ENCODE peak calls at places on chromosomes 2 and 18, in nine cellular contexts. W, B, J, G, T, U, F, Z and E are unnamed samples.

GRCh38 chr18:62999392-62999791 is 284.1 kb downstream of the PHLPP1 start:
- DNase-seq in W (no peak), B (no peak), J (no peak), G (peak; percentile 81), T (no peak), U (peak; percentile 6), F (peak; percentile 73), Z (no peak), E (peak; percentile 97)

GRCh38 chr18:3429121-3429520 is 20.9 kb upstream of the TGIF1 start:
- DNase-seq in W (no peak), B (no peak), J (no peak), G (no peak), T (no peak), U (no peak), F (no peak), Z (no peak), E (no peak)

GRCh38 chr2:214810670-214811069 is 1.2 kb upstream of the BARD1 start:
- DNase-seq in W (no peak), B (no peak), J (no peak), G (peak; percentile 46), T (no peak), U (no peak), F (no peak), Z (no peak), E (no peak)

GRCh38 chr18:36296591-36297418 is 708 bp upstream of the FHOD3 start:
- DNase-seq in W (no peak), B (no peak), J (no peak), G (peak; percentile 89), T (peak; percentile 40), U (peak; percentile 64), F (peak; percentile 77), Z (no peak), E (peak; percentile 63)

GRCh38 chr2:23711979-23712755 is 214.8 kb downstream of the ATAD2B start:
- DNase-seq in W (no peak), B (no peak), J (no peak), G (no peak), T (no peak), U (peak; percentile 75), F (peak; percentile 54), Z (no peak), E (no peak)

GRCh38 chr2:82339805-82340204 is 2035.3 kb upstream of the LRRTM1 start:
- DNase-seq in W (no peak), B (no peak), J (no peak), G (no peak), T (no peak), U (no peak), F (no peak), Z (no peak), E (no peak)

GRCh38 chr2:241734467-241735208 is at the start of gene D2HGDH:
- DNase-seq in W (no peak), B (peak; percentile 90), J (peak; percentile 70), G (peak; percentile 97), T (peak; percentile 47), U (peak; percentile 73), F (peak; percentile 41), Z (peak; percentile 97), E (peak; percentile 84)

GRCh38 chr18:6868033-6868432 is 138.5 kb downstream of the ARHGAP28 start:
- DNase-seq in W (no peak), B (no peak), J (no peak), G (no peak), T (no peak), U (no peak), F (no peak), Z (no peak), E (no peak)

GRCh38 chr2:181675241-181675640 is 5.1 kb downstream of the NEUROD1 start:
- DNase-seq in W (no peak), B (no peak), J (no peak), G (no peak), T (no peak), U (no peak), F (no peak), Z (no peak), E (no peak)

GRCh38 chr2:181670632-181671031 is 9.7 kb downstream of the NEUROD1 start:
- DNase-seq in W (no peak), B (no peak), J (no peak), G (no peak), T (no peak), U (no peak), F (no peak), Z (no peak), E (no peak)

GRCh38 chr2:181674466-181674865 is 5.9 kb downstream of the NEUROD1 start:
- DNase-seq in W (no peak), B (no peak), J (no peak), G (no peak), T (no peak), U (no peak), F (no peak), Z (no peak), E (no peak)

GRCh38 chr2:181673178-181673577 is 7.1 kb downstream of the NEUROD1 start:
- DNase-seq in W (no peak), B (no peak), J (no peak), G (no peak), T (no peak), U (no peak), F (no peak), Z (no peak), E (no peak)

DNA sequence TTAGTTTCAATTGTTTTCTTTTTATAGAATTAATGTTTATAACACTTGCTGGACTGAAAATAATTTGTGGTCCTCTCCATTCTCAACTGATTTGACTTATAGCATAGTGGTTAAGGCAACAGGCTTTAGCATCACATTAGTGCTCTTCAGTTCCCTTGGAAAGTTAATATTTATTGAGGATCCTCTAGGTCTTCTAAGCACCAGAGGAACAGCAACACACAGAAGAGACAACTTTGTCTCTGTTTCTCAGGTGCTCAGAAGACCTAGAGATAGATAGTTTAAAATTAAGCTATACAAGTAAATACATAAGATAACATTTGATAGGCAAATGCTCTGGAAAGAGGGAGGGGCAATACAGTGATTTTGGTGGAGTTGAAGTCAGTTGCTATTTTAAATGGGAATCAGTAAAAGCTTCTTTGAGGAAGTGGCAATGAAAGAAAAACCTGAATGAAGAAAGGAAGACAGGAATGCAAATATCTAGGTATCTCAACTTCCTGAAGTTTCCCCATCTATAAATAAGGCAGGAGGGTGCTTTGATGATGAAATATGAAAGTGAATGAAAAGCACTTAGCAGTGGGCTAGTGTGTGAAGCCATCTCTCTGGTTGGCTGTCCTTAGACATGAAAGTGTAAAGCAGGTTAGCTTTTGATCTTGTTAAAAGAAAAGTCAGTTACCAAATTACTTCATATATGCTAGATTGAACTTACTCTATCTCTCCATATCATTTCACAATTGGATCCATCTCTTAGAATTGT is 7.9 kb downstream of the NEUROD1 start:
- DNase-seq in W (no peak), B (no peak), J (no peak), G (no peak), T (no peak), U (no peak), F (no peak), Z (no peak), E (no peak)
- H3K4me3 ChIP-seq in W (no peak overlapping the region), B (no peak overlapping the region), J (no peak overlapping the region), G (no peak overlapping the region), T (no peak overlapping the region), U (no peak overlapping the region), F (no peak overlapping the region), Z (no peak overlapping the region), E (no peak overlapping the region)

GRCh38 chr2:10800163-10800562 is 12.4 kb downstream of the PDIA6 start:
- DNase-seq in W (no peak), B (no peak), J (no peak), G (no peak), T (no peak), U (no peak), F (no peak), Z (no peak), E (no peak)

GRCh38 chr2:10794891-10795290 is 17.7 kb downstream of the PDIA6 start:
- DNase-seq in W (no peak), B (no peak), J (no peak), G (no peak), T (no peak), U (no peak), F (no peak), Z (no peak), E (no peak)

GRCh38 chr2:10798783-10799182 is 13.8 kb downstream of the PDIA6 start:
- DNase-seq in W (no peak), B (no peak), J (no peak), G (no peak), T (no peak), U (no peak), F (no peak), Z (no peak), E (no peak)

GRCh38 chr2:10795508-10796046 is 17.0 kb downstream of the PDIA6 start:
- DNase-seq in W (no peak), B (no peak), J (no peak), G (no peak), T (no peak), U (no peak), F (no peak), Z (no peak), E (no peak)

DNA sequence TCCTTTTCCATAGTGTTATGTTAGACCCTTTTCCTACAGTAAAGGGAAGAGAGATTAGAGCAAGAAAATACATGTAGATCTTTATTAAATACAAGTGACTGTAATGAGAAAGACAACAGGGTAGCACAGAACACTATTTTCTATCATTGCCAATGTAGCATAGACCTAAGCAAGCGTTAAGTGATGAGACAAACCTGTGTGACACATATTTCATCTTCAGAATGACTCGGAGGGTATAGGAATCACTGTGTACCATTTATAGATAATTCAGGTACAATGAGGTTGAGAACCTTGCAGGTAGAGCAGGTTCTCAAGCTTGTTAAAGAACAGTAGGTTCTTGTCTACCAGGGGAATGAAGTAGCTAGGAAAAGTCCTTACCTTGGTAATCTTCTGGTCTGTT is 15.9 kb downstream of the PDIA6 start:
- DNase-seq in W (no peak), B (no peak), J (no peak), G (no peak), T (no peak), U (no peak), F (no peak), Z (no peak), E (no peak)
- H3K36me3 ChIP-seq in W (peaks cover 4% of the 10 kb centered on the region), B (peaks cover 92% of the 10 kb centered on the region), J (peaks cover 19% of the 10 kb centered on the region), G (peaks cover 48% of the 10 kb centered on the region), T (peaks cover 36% of the 10 kb centered on the region), U (peaks cover 57% of the 10 kb centered on the region), F (peaks cover 67% of the 10 kb centered on the region), Z (peaks cover 61% of the 10 kb centered on the region), E (peaks cover 83% of the 10 kb centered on the region)

GRCh38 chr2:187995556-187995955 is 296.1 kb upstream of the GULP1 start:
- DNase-seq in W (no peak), B (no peak), J (no peak), G (no peak), T (no peak), U (no peak), F (no peak), Z (no peak), E (no peak)

GRCh38 chr2:187994464-187995331 is 297.0 kb upstream of the GULP1 start:
- DNase-seq in W (no peak), B (no peak), J (no peak), G (peak; percentile 47), T (no peak), U (peak; percentile 32), F (peak; percentile 10), Z (no peak), E (peak; percentile 5)

GRCh38 chr2:187996630-187997029 is 295.0 kb upstream of the GULP1 start:
- DNase-seq in W (no peak), B (no peak), J (no peak), G (no peak), T (no peak), U (no peak), F (no peak), Z (no peak), E (no peak)

GRCh38 chr2:187991389-187991788 is 300.3 kb upstream of the GULP1 start:
- DNase-seq in W (no peak), B (no peak), J (no peak), G (peak; percentile 3), T (no peak), U (no peak), F (no peak), Z (no peak), E (no peak)

DNA sequence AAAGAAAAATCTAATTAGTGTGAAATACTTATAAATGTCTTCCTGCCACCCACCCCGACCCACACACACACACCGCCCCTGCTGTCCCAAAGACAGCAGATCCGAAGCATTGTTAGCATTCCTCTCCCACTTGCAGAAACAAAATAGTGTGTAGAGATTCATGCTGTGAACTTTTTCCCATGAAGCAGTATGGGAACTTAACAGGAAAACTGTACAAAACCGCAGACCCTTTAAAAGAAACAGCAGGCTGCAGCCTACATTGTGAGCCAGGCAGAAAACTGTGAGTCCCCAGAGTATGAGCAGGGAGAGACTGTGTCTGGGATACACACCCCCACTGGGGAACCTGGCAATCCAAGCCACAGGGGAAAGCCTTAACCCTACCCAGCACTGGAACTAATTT is 298.2 kb upstream of the GULP1 start:
- DNase-seq in W (no peak), B (no peak), J (no peak), G (no peak), T (no peak), U (peak; percentile 68), F (peak; percentile 58), Z (no peak), E (no peak)
- H3K4me3 ChIP-seq in W (no peak overlapping the region), B (no peak overlapping the region), J (no peak overlapping the region), G (no peak overlapping the region), T (no peak overlapping the region), U (no peak overlapping the region), F (no peak overlapping the region), Z (no peak overlapping the region), E (no peak overlapping the region)

GRCh38 chr18:8816233-8816632 is 110.9 kb downstream of the MTCL1 start:
- DNase-seq in W (no peak), B (no peak), J (no peak), G (no peak), T (no peak), U (peak; percentile 23), F (peak; percentile 77), Z (no peak), E (no peak)

GRCh38 chr18:8813621-8814020 is 108.3 kb downstream of the MTCL1 start:
- DNase-seq in W (no peak), B (no peak), J (no peak), G (peak; percentile 39), T (no peak), U (no peak), F (peak; percentile 74), Z (no peak), E (no peak)

GRCh38 chr18:8816805-8817204 is 111.4 kb downstream of the MTCL1 start:
- DNase-seq in W (no peak), B (no peak), J (no peak), G (peak; percentile 66), T (no peak), U (peak; percentile 73), F (peak; percentile 93), Z (no peak), E (no peak)

GRCh38 chr18:8812631-8813030 is 107.3 kb downstream of the MTCL1 start:
- DNase-seq in W (no peak), B (no peak), J (no peak), G (peak; percentile 50), T (no peak), U (no peak), F (peak; percentile 77), Z (no peak), E (no peak)

DNA sequence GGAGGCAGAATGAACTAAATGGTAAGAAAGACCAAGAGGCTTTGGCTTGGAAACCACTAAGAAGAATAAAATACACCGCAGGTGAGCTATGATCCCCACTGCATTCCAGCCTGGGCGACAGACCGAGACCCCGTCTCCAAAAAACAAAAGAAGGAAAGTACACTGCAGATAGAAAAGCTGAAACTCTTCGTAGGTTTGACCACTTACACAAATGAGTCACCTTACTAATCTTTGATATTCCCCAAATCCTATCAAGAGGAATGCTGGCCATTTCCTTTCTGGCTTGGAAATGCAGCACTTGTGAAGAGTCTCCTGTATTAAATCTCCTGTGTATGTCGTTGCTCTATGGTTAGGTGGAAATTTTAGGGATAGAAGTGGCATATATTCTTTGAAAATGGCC is 108.8 kb downstream of the MTCL1 start:
- DNase-seq in W (peak; percentile 38), B (no peak), J (no peak), G (peak; percentile 39), T (no peak), U (peak; percentile 33), F (peak; percentile 92), Z (no peak), E (no peak)
- H3K36me3 ChIP-seq in W (peaks cover 1% of the 10 kb centered on the region), B (peaks cover 92% of the 10 kb centered on the region), J (no peaks in the 10 kb centered on the region), G (peaks cover 35% of the 10 kb centered on the region), T (peaks cover 8% of the 10 kb centered on the region), U (peaks cover 49% of the 10 kb centered on the region), F (peaks cover 27% of the 10 kb centered on the region), Z (no peaks in the 10 kb centered on the region), E (peaks cover 65% of the 10 kb centered on the region)